ENCODE peak calls at places on chromosomes 4 and X, in eight cellular contexts. P is A172; Y is head of caudate nucleus; M is bronchial epithelial cell; O is A549; A is stimulated activated CD8-positive, alpha-beta memory T cell treated with anti-CD3 and anti-CD28 coated beads, Interleukin-4, amount 100 ng/mL, for 24 hours; F is midbrain; D is naive thymus-derived CD8-positive, alpha-beta T cell. C is an unnamed sample.

GRCh38 chr4:71209161-71209560 is 129.7 kb upstream of the SLC4A4 start:
- DNase-seq in P (no peak), Y (no peak), M (peak), O (peak), A (no peak), F (no peak), D (no peak), C (no peak)

GRCh38 chrX:39398215-39398972 is 597.1 kb downstream of the MID1IP1 start:
- DNase-seq in P (no peak), Y (no peak), M (no peak), O (no peak), A (no peak), F (no peak), D (no peak), C (no peak)

GRCh38 chr4:128787509-128788311 is 21.8 kb upstream of the JADE1 start:
- DNase-seq in P (no peak), Y (no peak), M (no peak), O (no peak), A (no peak), F (no peak), D (no peak), C (no peak)

GRCh38 chr4:111847256-111848108 is 297.8 kb upstream of the FAM241A start:
- DNase-seq in P (peak), Y (no peak), M (no peak), O (no peak), A (no peak), F (no peak), D (no peak), C (no peak)

GRCh38 chrX:112614640-112615039 is 65.1 kb downstream of the LHFPL1 start:
- DNase-seq in P (no peak), Y (no peak), M (no peak), O (no peak), A (no peak), F (no peak), D (no peak), C (no peak)

GRCh38 chr4:176964116-176964691 is 171.5 kb upstream of the VEGFC start:
- DNase-seq in P (peak), Y (no peak), M (peak), O (no peak), A (no peak), F (no peak), D (no peak), C (no peak)

GRCh38 chr4:98905834-98906233 is 23.1 kb downstream of the EIF4E start:
- DNase-seq in P (no peak), Y (no peak), M (no peak), O (no peak), A (no peak), F (no peak), D (no peak), C (no peak)

GRCh38 chr4:125283702-125284279 is 31.0 kb upstream of the FAT4 start:
- DNase-seq in P (peak), Y (no peak), M (peak), O (no peak), A (no peak), F (peak), D (no peak), C (no peak)

GRCh38 chrX:47540754-47541538 is 20.1 kb upstream of the ARAF start:
- DNase-seq in P (peak), Y (peak), M (peak), O (peak), A (no peak), F (peak), D (no peak), C (no peak)

GRCh38 chrX:9461087-9461486 is 3.8 kb upstream of the TBL1X start:
- DNase-seq in P (no peak), Y (no peak), M (no peak), O (no peak), A (no peak), F (no peak), D (no peak), C (no peak)

GRCh38 chrX:103066606-103067005 is 2.6 kb upstream of the BEX1 start:
- DNase-seq in P (peak), Y (no peak), M (peak), O (no peak), A (no peak), F (no peak), D (no peak), C (no peak)